ENCODE peak calls at places on chromosomes 4 and X, in six cellular contexts. One of them, this sample, is unnamed.

GRCh38 chr4:93199492-93199891 is 629.1 kb upstream of the ATOH1 start:
- DNase-seq in NCI-H446 treated with DMSO at 0.1 percent for 48 hours: peak; percentile 97
- DNase-seq in NCI-H1092 treated with DMSO at 0.1 percent for 48 hours: peak; percentile 91
- DNase-seq in iris pigment epithelial cell: peak; percentile 48
- DNase-seq in iPS-NIHi11: peak; percentile 80
- DNase-seq in fibroblast of lung: peak; percentile 31
- DNase-seq in this sample: peak; percentile 12

GRCh38 chr4:113893546-113893945 is 85.9 kb downstream of the ARSJ start:
- DNase-seq in NCI-H446 treated with DMSO at 0.1 percent for 48 hours: no peak
- DNase-seq in NCI-H1092 treated with DMSO at 0.1 percent for 48 hours: no peak
- DNase-seq in iris pigment epithelial cell: no peak
- DNase-seq in iPS-NIHi11: no peak
- DNase-seq in fibroblast of lung: no peak
- DNase-seq in this sample: peak; percentile 41

GRCh38 chrX:140467211-140467610 is 37.7 kb downstream of the SOX3 start:
- DNase-seq in NCI-H446 treated with DMSO at 0.1 percent for 48 hours: no peak
- DNase-seq in NCI-H1092 treated with DMSO at 0.1 percent for 48 hours: no peak
- DNase-seq in iris pigment epithelial cell: peak; percentile 16
- DNase-seq in iPS-NIHi11: no peak
- DNase-seq in fibroblast of lung: peak; percentile 79
- DNase-seq in this sample: no peak

GRCh38 chrX:43707812-43708548 is 51.9 kb downstream of the MAOA start:
- DNase-seq in NCI-H446 treated with DMSO at 0.1 percent for 48 hours: no peak
- DNase-seq in NCI-H1092 treated with DMSO at 0.1 percent for 48 hours: no peak
- DNase-seq in iris pigment epithelial cell: peak; percentile 57
- DNase-seq in iPS-NIHi11: no peak
- DNase-seq in fibroblast of lung: peak; percentile 6
- DNase-seq in this sample: peak; percentile 15

GRCh38 chr4:158316264-158316663 is 106.0 kb downstream of the TMEM144 start:
- DNase-seq in NCI-H446 treated with DMSO at 0.1 percent for 48 hours: no peak
- DNase-seq in NCI-H1092 treated with DMSO at 0.1 percent for 48 hours: no peak
- DNase-seq in iris pigment epithelial cell: peak; percentile 84
- DNase-seq in iPS-NIHi11: no peak
- DNase-seq in fibroblast of lung: peak; percentile 69
- DNase-seq in this sample: peak; percentile 64

GRCh38 chrX:8868070-8868795 is 67.0 kb upstream of the FAM9A start:
- DNase-seq in NCI-H446 treated with DMSO at 0.1 percent for 48 hours: no peak
- DNase-seq in NCI-H1092 treated with DMSO at 0.1 percent for 48 hours: no peak
- DNase-seq in iris pigment epithelial cell: peak; percentile 62
- DNase-seq in iPS-NIHi11: no peak
- DNase-seq in fibroblast of lung: peak; percentile 82
- DNase-seq in this sample: peak; percentile 21

GRCh38 chr4:169663894-169664293 is 43.5 kb downstream of the CLCN3 start:
- DNase-seq in NCI-H446 treated with DMSO at 0.1 percent for 48 hours: no peak
- DNase-seq in NCI-H1092 treated with DMSO at 0.1 percent for 48 hours: no peak
- DNase-seq in iris pigment epithelial cell: peak; percentile 47
- DNase-seq in iPS-NIHi11: no peak
- DNase-seq in fibroblast of lung: peak; percentile 75
- DNase-seq in this sample: peak; percentile 51

GRCh38 chrX:129875669-129876068 is 30.3 kb upstream of the UTP14A start:
- DNase-seq in NCI-H446 treated with DMSO at 0.1 percent for 48 hours: no peak
- DNase-seq in NCI-H1092 treated with DMSO at 0.1 percent for 48 hours: no peak
- DNase-seq in iris pigment epithelial cell: peak; percentile 74
- DNase-seq in iPS-NIHi11: no peak
- DNase-seq in fibroblast of lung: peak; percentile 84
- DNase-seq in this sample: peak; percentile 66

GRCh38 chr4:126697748-126698147 is 935.0 kb upstream of the INTU start:
- DNase-seq in NCI-H446 treated with DMSO at 0.1 percent for 48 hours: no peak
- DNase-seq in NCI-H1092 treated with DMSO at 0.1 percent for 48 hours: no peak
- DNase-seq in iris pigment epithelial cell: peak; percentile 57
- DNase-seq in iPS-NIHi11: no peak
- DNase-seq in fibroblast of lung: peak; percentile 86
- DNase-seq in this sample: peak; percentile 70

GRCh38 chr4:73309211-73309610 is 50.6 kb upstream of the ANKRD17 start:
- DNase-seq in NCI-H446 treated with DMSO at 0.1 percent for 48 hours: no peak
- DNase-seq in NCI-H1092 treated with DMSO at 0.1 percent for 48 hours: no peak
- DNase-seq in iris pigment epithelial cell: peak; percentile 70
- DNase-seq in iPS-NIHi11: no peak
- DNase-seq in fibroblast of lung: peak; percentile 62
- DNase-seq in this sample: peak; percentile 54

GRCh38 chr4:99390060-99390459 is 37.5 kb upstream of the ADH1C start:
- DNase-seq in NCI-H446 treated with DMSO at 0.1 percent for 48 hours: no peak
- DNase-seq in NCI-H1092 treated with DMSO at 0.1 percent for 48 hours: no peak
- DNase-seq in iris pigment epithelial cell: no peak
- DNase-seq in iPS-NIHi11: no peak
- DNase-seq in fibroblast of lung: peak; percentile 39
- DNase-seq in this sample: peak; percentile 93